ENCODE peak calls at places on chromosome 10, in four cellular contexts. B is naive thymus-derived CD8-positive, alpha-beta T cell; A is M059J; T is G401. O is an unnamed sample.

GRCh38 chr10:132524443-132525285 is 12.9 kb upstream of the INPP5A start:
- DNase-seq in A (no peak), B (no peak), T (no peak), O (peak)

GRCh38 chr10:3354171-3354570 is 181.6 kb upstream of the PITRM1 start:
- DNase-seq in T (no peak), A (peak), B (no peak), O (no peak)

GRCh38 chr10:1233031-1233430 is 176.8 kb downstream of the WDR37 start:
- DNase-seq in A (no peak), B (no peak), T (no peak), O (no peak)

GRCh38 chr10:111200505-111201186 is 123.8 kb downstream of the ADRA2A start:
- DNase-seq in B (no peak), A (no peak), T (no peak), O (no peak)

GRCh38 chr10:3622427-3622826 is 162.6 kb downstream of the KLF6 start:
- DNase-seq in T (no peak), B (no peak), A (no peak), O (no peak)

GRCh38 chr10:104322416-104322782 is 15.9 kb downstream of the ITPRIP start:
- DNase-seq in A (no peak), T (no peak), B (no peak), O (no peak)

GRCh38 chr10:45589009-45589408 is 83.6 kb downstream of the ZFAND4 start:
- DNase-seq in B (no peak), A (no peak), T (no peak), O (no peak)

GRCh38 chr10:17836917-17837316 is 27.8 kb downstream of the MRC1 start:
- DNase-seq in T (no peak), A (peak), B (no peak), O (no peak)

GRCh38 chr10:92829042-92829785 is 19.1 kb upstream of the EXOC6 start:
- DNase-seq in A (no peak), B (no peak), T (no peak), O (no peak)

GRCh38 chr10:27019827-27020226 is 80.5 kb downstream of the ANKRD26 start:
- DNase-seq in B (no peak), T (peak), A (peak), O (no peak)

GRCh38 chr10:70169661-70170364 is 501 bp downstream of the SAR1A start:
- DNase-seq in A (no peak), T (no peak), B (no peak), O (peak)

GRCh38 chr10:113026679-113027078 is 76.6 kb downstream of the TCF7L2 start:
- DNase-seq in B (no peak), T (no peak), A (peak), O (no peak)